ENCODE peak calls at places on chromosomes 13 and 19, in ten cellular contexts. R is upper lobe of right lung; D is cardiac muscle cell; U is psoas muscle; E is tibial artery; L is CD8-positive, alpha-beta T cell; Z is fibroblast of pulmonary artery; P is GM06990; C is HFFc6; H is neural progenitor cell. Y is an unnamed sample.

GRCh38 chr13:27405521-27406134 is 18.8 kb upstream of the GTF3A start:
- DNase-seq in R (no peak), D (no peak), U (no peak), E (no peak), L (no peak), Z (no peak), P (no peak), C (no peak), H (no peak), Y (no peak)

GRCh38 chr13:40799508-40799907 is 10.1 kb downstream of the SLC25A15 start:
- DNase-seq in R (no peak), D (no peak), U (no peak), E (no peak), L (no peak), Z (no peak), P (no peak), C (no peak), H (no peak), Y (no peak)

GRCh38 chr13:30841161-30841560 is 64.9 kb upstream of the MEDAG start:
- DNase-seq in R (no peak), D (no peak), U (no peak), E (no peak), L (no peak), Z (no peak), P (no peak), C (no peak), H (no peak), Y (peak)

GRCh38 chr13:31951215-31951678 is 80.3 kb upstream of the FRY start:
- DNase-seq in R (peak), D (peak), U (peak), E (peak), L (no peak), Z (no peak), P (peak), C (no peak), H (no peak), Y (no peak)

GRCh38 chr19:35146746-35147466 is 3.9 kb downstream of the FXYD7 start:
- DNase-seq in R (no peak), D (no peak), U (no peak), E (no peak), L (no peak), Z (no peak), P (no peak), C (no peak), H (no peak), Y (no peak)

GRCh38 chr13:82822935-82823334 is 1059.3 kb downstream of the SLITRK1 start:
- DNase-seq in R (no peak), D (no peak), U (peak), E (no peak), L (no peak), Z (no peak), P (no peak), C (no peak), H (no peak), Y (no peak)

GRCh38 chr19:28516415-28516872 is 696.5 kb downstream of the UQCRFS1 start:
- DNase-seq in R (no peak), D (no peak), U (no peak), E (no peak), L (no peak), Z (no peak), P (no peak), C (no peak), H (no peak), Y (no peak)

GRCh38 chr19:18053571-18054219 is 33.0 kb downstream of the IL12RB1 start:
- DNase-seq in R (no peak), D (no peak), U (no peak), E (no peak), L (no peak), Z (peak), P (no peak), C (peak), H (no peak), Y (no peak)

GRCh38 chr13:97866751-97867150 is 86.7 kb upstream of the IPO5 start:
- DNase-seq in R (no peak), D (no peak), U (no peak), E (no peak), L (no peak), Z (no peak), P (no peak), C (no peak), H (no peak), Y (no peak)

GRCh38 chr19:54837542-54837941 is 12.7 kb upstream of the KIR3DL2 start:
- DNase-seq in R (no peak), D (no peak), U (no peak), E (no peak), L (no peak), Z (no peak), P (no peak), C (no peak), H (no peak), Y (no peak)
- TF ChIP-seq CTCF in R (no peak), D (no peak), U (no peak), E (no peak), L (no peak), Z (no peak), P (no peak), C (no peak), H (no peak), Y (no peak)

GRCh38 chr13:113951246-113951999 is 22.5 kb downstream of the C13orf46 start:
- DNase-seq in R (peak), D (peak), U (peak), E (peak), L (peak), Z (peak), P (peak), C (peak), H (peak), Y (no peak)
- TF ChIP-seq CTCF in R (peak), D (peak), U (peak), E (peak), L (no peak), Z (peak), P (peak), C (peak), H (peak), Y (peak)

GRCh38 chr13:20482275-20482761 is 43.3 kb downstream of the CRYL1 start:
- DNase-seq in R (no peak), D (no peak), U (no peak), E (no peak), L (no peak), Z (peak), P (no peak), C (no peak), H (no peak), Y (no peak)
- TF ChIP-seq CTCF in R (no peak), D (no peak), U (no peak), E (no peak), L (no peak), Z (no peak), P (no peak), C (no peak), H (no peak), Y (no peak)

DNA sequence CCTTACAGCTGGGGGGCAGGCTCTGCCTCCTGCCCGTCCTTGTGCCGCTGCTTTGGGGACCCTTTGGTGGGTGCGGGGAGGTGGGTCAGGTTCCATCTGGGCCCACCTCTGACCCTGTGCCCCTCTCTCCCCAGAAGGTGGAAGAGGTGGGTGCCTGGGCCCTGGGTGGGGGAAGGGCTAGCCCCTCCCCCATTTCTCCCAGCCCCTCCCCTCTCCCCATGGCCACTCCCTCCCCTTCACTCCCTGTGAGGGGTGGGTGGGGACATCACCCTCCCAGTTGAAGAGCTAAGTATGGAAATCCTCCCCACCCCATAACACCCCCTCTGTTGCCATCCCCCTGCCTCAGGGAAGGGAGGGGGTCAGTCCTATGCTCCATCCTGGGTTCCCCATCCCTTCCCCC is 14.2 kb downstream of the ARHGEF1 start:
- DNase-seq in R (no peak), D (no peak), U (no peak), E (no peak), L (no peak), Z (no peak), P (no peak), C (no peak), H (no peak), Y (no peak)
- TF ChIP-seq CTCF in R (no peak), D (no peak), U (no peak), E (no peak), L (no peak), Z (no peak), P (no peak), C (no peak), H (no peak), Y (no peak)

GRCh38 chr19:13396256-13397080 is 109.8 kb downstream of the CACNA1A start:
- DNase-seq in R (no peak), D (peak), U (no peak), E (peak), L (no peak), Z (peak), P (no peak), C (peak), H (peak), Y (peak)
- TF ChIP-seq CTCF in R (no peak), D (no peak), U (no peak), E (no peak), L (no peak), Z (no peak), P (no peak), C (peak), H (peak), Y (no peak)

GRCh38 chr13:111175372-111175771 is 60.3 kb downstream of the ARHGEF7 start:
- DNase-seq in R (no peak), D (no peak), U (no peak), E (no peak), L (no peak), Z (no peak), P (no peak), C (no peak), H (peak), Y (no peak)

GRCh38 chr13:111174377-111174776 is 59.3 kb downstream of the ARHGEF7 start:
- DNase-seq in R (no peak), D (no peak), U (no peak), E (no peak), L (no peak), Z (no peak), P (no peak), C (no peak), H (no peak), Y (no peak)

GRCh38 chr13:111177081-111177711 is 62.1 kb downstream of the ARHGEF7 start:
- DNase-seq in R (no peak), D (peak), U (peak), E (peak), L (peak), Z (peak), P (peak), C (no peak), H (no peak), Y (no peak)

GRCh38 chr13:111176421-111176820 is 61.3 kb downstream of the ARHGEF7 start:
- DNase-seq in R (no peak), D (no peak), U (no peak), E (no peak), L (no peak), Z (no peak), P (no peak), C (no peak), H (no peak), Y (no peak)

GRCh38 chr13:111175948-111176347 is 60.8 kb downstream of the ARHGEF7 start:
- DNase-seq in R (no peak), D (no peak), U (no peak), E (no peak), L (no peak), Z (no peak), P (no peak), C (no peak), H (no peak), Y (no peak)
- TF ChIP-seq CTCF in R (no peak), D (no peak), U (no peak), E (no peak), L (no peak), Z (no peak), P (no peak), C (no peak), H (no peak), Y (no peak)

DNA sequence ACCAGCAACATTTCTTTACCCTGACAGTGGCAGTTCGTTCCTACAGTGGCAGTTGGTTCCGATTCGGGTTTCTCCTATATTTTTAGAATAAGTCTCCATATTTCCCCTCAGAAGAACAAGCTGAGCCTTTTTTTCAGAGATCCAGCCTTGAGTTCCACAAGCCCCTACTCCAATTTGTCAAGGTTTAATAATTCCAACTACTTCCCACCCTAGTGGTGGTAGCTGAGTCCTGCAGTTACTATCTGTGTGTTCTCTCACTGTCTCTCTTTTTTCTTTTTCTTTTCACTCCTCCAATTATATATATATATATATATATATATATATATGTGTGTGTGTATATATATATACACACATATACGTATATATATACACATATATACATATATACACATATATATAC is 1347.3 kb downstream of the PCDH9 start:
- DNase-seq in R (no peak), D (no peak), U (no peak), E (no peak), L (no peak), Z (no peak), P (no peak), C (no peak), H (no peak), Y (no peak)
- TF ChIP-seq CTCF in R (no peak), D (peak), U (no peak), E (no peak), L (no peak), Z (peak), P (no peak), C (peak), H (peak), Y (no peak)

GRCh38 chr13:78317030-78317429 is 286.3 kb downstream of the POU4F1 start:
- DNase-seq in R (no peak), D (peak), U (no peak), E (no peak), L (no peak), Z (peak), P (no peak), C (no peak), H (peak), Y (no peak)
- TF ChIP-seq CTCF in R (peak), D (peak), U (no peak), E (peak), L (no peak), Z (peak), P (peak), C (no peak), H (peak), Y (no peak)